ENCODE peak calls at places on chromosomes 12 and 14, in four cellular contexts. One of them, this sample, is unnamed.

GRCh38 chr12:88897723-88898122 is 317.5 kb upstream of the KITLG start:
- DNase-seq in activated T-helper 1 cell treated with Interleukin-2 at 50 U/mL for 16 hours: no peak
- DNase-seq in amygdala: no peak
- DNase-seq in AG10803: no peak
- DNase-seq in this sample: no peak

GRCh38 chr12:123099556-123100192 is 51.2 kb downstream of the PITPNM2 start:
- DNase-seq in amygdala: no peak
- DNase-seq in AG10803: no peak
- DNase-seq in activated T-helper 1 cell treated with Interleukin-2 at 50 U/mL for 16 hours: no peak
- DNase-seq in this sample: no peak

GRCh38 chr12:9869307-9870161 is at the start of gene CLEC2B:
- DNase-seq in amygdala: no peak
- DNase-seq in activated T-helper 1 cell treated with Interleukin-2 at 50 U/mL for 16 hours: no peak
- DNase-seq in AG10803: peak
- DNase-seq in this sample: no peak

GRCh38 chr14:67432088-67432564 is 20.2 kb upstream of the PLEK2 start:
- DNase-seq in AG10803: peak
- DNase-seq in activated T-helper 1 cell treated with Interleukin-2 at 50 U/mL for 16 hours: no peak
- DNase-seq in amygdala: no peak
- DNase-seq in this sample: no peak

GRCh38 chr12:43599708-43600107 is 47.7 kb upstream of the ADAMTS20 start:
- DNase-seq in amygdala: no peak
- DNase-seq in AG10803: no peak
- DNase-seq in activated T-helper 1 cell treated with Interleukin-2 at 50 U/mL for 16 hours: no peak
- DNase-seq in this sample: no peak

GRCh38 chr12:110091136-110091711 is 32.9 kb upstream of the IFT81 start:
- DNase-seq in amygdala: no peak
- DNase-seq in AG10803: no peak
- DNase-seq in activated T-helper 1 cell treated with Interleukin-2 at 50 U/mL for 16 hours: no peak
- DNase-seq in this sample: no peak

GRCh38 chr14:83196235-83196634 is 1662.6 kb upstream of the SEL1L start:
- DNase-seq in amygdala: no peak
- DNase-seq in activated T-helper 1 cell treated with Interleukin-2 at 50 U/mL for 16 hours: no peak
- DNase-seq in AG10803: no peak
- DNase-seq in this sample: no peak

GRCh38 chr14:28949503-28949902 is 182.9 kb downstream of the FOXG1 start:
- DNase-seq in amygdala: no peak
- DNase-seq in activated T-helper 1 cell treated with Interleukin-2 at 50 U/mL for 16 hours: no peak
- DNase-seq in AG10803: no peak
- DNase-seq in this sample: no peak

GRCh38 chr12:62537544-62537943 is 70.9 kb downstream of the MON2 start:
- DNase-seq in activated T-helper 1 cell treated with Interleukin-2 at 50 U/mL for 16 hours: no peak
- DNase-seq in AG10803: peak
- DNase-seq in amygdala: no peak
- DNase-seq in this sample: no peak

GRCh38 chr12:3658327-3659163 is 94.4 kb downstream of the CRACR2A start:
- DNase-seq in AG10803: no peak
- DNase-seq in activated T-helper 1 cell treated with Interleukin-2 at 50 U/mL for 16 hours: no peak
- DNase-seq in amygdala: no peak
- DNase-seq in this sample: no peak

GRCh38 chr12:11722578-11723138 is 73.2 kb downstream of the ETV6 start:
- DNase-seq in amygdala: no peak
- DNase-seq in AG10803: no peak
- DNase-seq in activated T-helper 1 cell treated with Interleukin-2 at 50 U/mL for 16 hours: no peak
- DNase-seq in this sample: no peak

GRCh38 chr14:64504310-64504896 is at the start of gene ZBTB1:
- DNase-seq in amygdala: peak
- DNase-seq in AG10803: peak
- DNase-seq in activated T-helper 1 cell treated with Interleukin-2 at 50 U/mL for 16 hours: peak
- DNase-seq in this sample: peak

GRCh38 chr14:76975051-76975450 is 53.5 kb downstream of the IRF2BPL start:
- DNase-seq in amygdala: no peak
- DNase-seq in activated T-helper 1 cell treated with Interleukin-2 at 50 U/mL for 16 hours: no peak
- DNase-seq in AG10803: no peak
- DNase-seq in this sample: no peak

GRCh38 chr12:40224439-40225291 is at the start of gene LRRK2:
- DNase-seq in activated T-helper 1 cell treated with Interleukin-2 at 50 U/mL for 16 hours: peak
- DNase-seq in amygdala: no peak
- DNase-seq in AG10803: peak
- DNase-seq in this sample: peak

GRCh38 chr14:102187583-102188001 is 47.9 kb downstream of the WDR20 start:
- DNase-seq in amygdala: no peak
- DNase-seq in activated T-helper 1 cell treated with Interleukin-2 at 50 U/mL for 16 hours: no peak
- DNase-seq in AG10803: peak
- DNase-seq in this sample: no peak

GRCh38 chr14:41925409-41925808 is 318.7 kb downstream of the LRFN5 start:
- DNase-seq in activated T-helper 1 cell treated with Interleukin-2 at 50 U/mL for 16 hours: no peak
- DNase-seq in AG10803: peak
- DNase-seq in amygdala: no peak
- DNase-seq in this sample: no peak

GRCh38 chr14:56976211-56976610 is 165.9 kb upstream of the OTX2 start:
- DNase-seq in AG10803: no peak
- DNase-seq in amygdala: no peak
- DNase-seq in activated T-helper 1 cell treated with Interleukin-2 at 50 U/mL for 16 hours: no peak
- DNase-seq in this sample: no peak

GRCh38 chr14:77181603-77182437 is at the start of gene TMEM63C:
- DNase-seq in activated T-helper 1 cell treated with Interleukin-2 at 50 U/mL for 16 hours: peak
- DNase-seq in AG10803: no peak
- DNase-seq in amygdala: peak
- DNase-seq in this sample: peak

GRCh38 chr14:35213143-35213788 is 78.9 kb upstream of the PSMA6 start:
- DNase-seq in AG10803: no peak
- DNase-seq in amygdala: no peak
- DNase-seq in activated T-helper 1 cell treated with Interleukin-2 at 50 U/mL for 16 hours: no peak
- DNase-seq in this sample: no peak

GRCh38 chr14:91893659-91894058 is 26.3 kb upstream of the TC2N start:
- DNase-seq in AG10803: no peak
- DNase-seq in amygdala: no peak
- DNase-seq in activated T-helper 1 cell treated with Interleukin-2 at 50 U/mL for 16 hours: no peak
- DNase-seq in this sample: no peak

GRCh38 chr14:103074699-103075341 is 9.2 kb upstream of the LBHD2 start:
- DNase-seq in AG10803: no peak
- DNase-seq in activated T-helper 1 cell treated with Interleukin-2 at 50 U/mL for 16 hours: no peak
- DNase-seq in amygdala: no peak
- DNase-seq in this sample: no peak

GRCh38 chr14:89139404-89140247 is 277.4 kb downstream of the FOXN3 start:
- DNase-seq in AG10803: no peak
- DNase-seq in amygdala: no peak
- DNase-seq in activated T-helper 1 cell treated with Interleukin-2 at 50 U/mL for 16 hours: no peak
- DNase-seq in this sample: no peak

GRCh38 chr14:69044965-69045555 is 66.0 kb upstream of the ACTN1 start:
- DNase-seq in AG10803: peak
- DNase-seq in activated T-helper 1 cell treated with Interleukin-2 at 50 U/mL for 16 hours: no peak
- DNase-seq in amygdala: no peak
- DNase-seq in this sample: peak

GRCh38 chr12:21547437-21547836 is 21.3 kb downstream of the SPX start:
- DNase-seq in activated T-helper 1 cell treated with Interleukin-2 at 50 U/mL for 16 hours: no peak
- DNase-seq in AG10803: no peak
- DNase-seq in amygdala: no peak
- DNase-seq in this sample: no peak

GRCh38 chr12:51067229-51067628 is 16.2 kb downstream of the CSRNP2 start:
- DNase-seq in activated T-helper 1 cell treated with Interleukin-2 at 50 U/mL for 16 hours: no peak
- DNase-seq in AG10803: no peak
- DNase-seq in amygdala: no peak
- DNase-seq in this sample: no peak

GRCh38 chr12:49068879-49069506 is 786 bp downstream of the RHEBL1 start:
- DNase-seq in activated T-helper 1 cell treated with Interleukin-2 at 50 U/mL for 16 hours: no peak
- DNase-seq in amygdala: no peak
- DNase-seq in AG10803: no peak
- DNase-seq in this sample: peak

GRCh38 chr12:101563197-101563596 is 31.6 kb upstream of the MYBPC1 start:
- DNase-seq in activated T-helper 1 cell treated with Interleukin-2 at 50 U/mL for 16 hours: no peak
- DNase-seq in amygdala: no peak
- DNase-seq in AG10803: no peak
- DNase-seq in this sample: no peak

GRCh38 chr12:119148049-119148448 is 30.7 kb upstream of the HSPB8 start:
- DNase-seq in AG10803: no peak
- DNase-seq in activated T-helper 1 cell treated with Interleukin-2 at 50 U/mL for 16 hours: no peak
- DNase-seq in amygdala: no peak
- DNase-seq in this sample: no peak

GRCh38 chr12:49370539-49370938 is 3.3 kb downstream of the SPATS2 start:
- DNase-seq in amygdala: no peak
- DNase-seq in activated T-helper 1 cell treated with Interleukin-2 at 50 U/mL for 16 hours: no peak
- DNase-seq in AG10803: no peak
- DNase-seq in this sample: no peak

GRCh38 chr14:76168531-76168930 is 16.8 kb downstream of the GPATCH2L start:
- DNase-seq in activated T-helper 1 cell treated with Interleukin-2 at 50 U/mL for 16 hours: no peak
- DNase-seq in amygdala: no peak
- DNase-seq in AG10803: no peak
- DNase-seq in this sample: no peak

This sample was measured in dorsolateral prefrontal cortex.